ENCODE peak calls at places on chromosomes 1 and 21, in seven cellular contexts. V is transverse colon, M is MCF 10A, J is choroid plexus epithelial cell, F is BJ, K is mucosa of gallbladder, I is left cardiac atrium. O is an unnamed sample.

GRCh38 chr1:227759345-227760300 is 24.4 kb downstream of the SNAP47 start:
- DNase-seq in I (no peak), K (peak), J (peak), V (peak), M (peak), F (peak), O (no peak)

GRCh38 chr1:59229138-59229537 is 67.8 kb upstream of the FGGY start:
- DNase-seq in V (no peak), I (no peak), M (peak), K (no peak), J (peak), F (no peak), O (no peak)

GRCh38 chr1:2468041-2468472 is 8.0 kb upstream of the PLCH2 start:
- DNase-seq in I (peak), M (peak), V (no peak), J (peak), F (no peak), K (peak), O (no peak)

GRCh38 chr1:41876533-41877445 is 41.9 kb downstream of the HIVEP3 start:
- DNase-seq in J (peak), K (no peak), F (no peak), M (no peak), I (no peak), V (no peak), O (no peak)

GRCh38 chr1:42456754-42457089 is 379 bp downstream of the PPCS start:
- DNase-seq in F (peak), I (peak), M (peak), V (peak), K (peak), J (peak), O (peak)

GRCh38 chr1:22275626-22276395 is 132.9 kb upstream of the WNT4 start:
- DNase-seq in K (peak), M (peak), I (peak), V (peak), F (no peak), J (peak), O (peak)

GRCh38 chr21:46081022-46081861 is 16.7 kb upstream of the COL6A2 start:
- DNase-seq in M (no peak), I (no peak), F (no peak), J (no peak), V (no peak), K (no peak), O (no peak)

GRCh38 chr21:27519357-27519756 is 552.5 kb upstream of the ADAMTS5 start:
- DNase-seq in J (peak), F (peak), M (no peak), K (no peak), V (no peak), I (no peak), O (no peak)

GRCh38 chr1:183577897-183578470 is 12.3 kb downstream of the NCF2 start:
- DNase-seq in I (no peak), F (no peak), J (no peak), K (no peak), V (no peak), M (no peak), O (no peak)

GRCh38 chr1:232499151-232499550 is 130.8 kb downstream of the SIPA1L2 start:
- DNase-seq in J (no peak), I (no peak), K (no peak), F (no peak), M (no peak), V (no peak), O (no peak)

GRCh38 chr1:224541901-224542610 is 74.1 kb upstream of the CNIH3 start:
- DNase-seq in M (no peak), J (no peak), F (no peak), I (no peak), V (no peak), K (no peak), O (no peak)

GRCh38 chr21:35578831-35579470 is 481.4 kb downstream of the SETD4 start:
- DNase-seq in I (no peak), F (no peak), K (no peak), M (peak), J (peak), V (no peak), O (no peak)

GRCh38 chr1:38835230-38835827 is 24.2 kb downstream of the RRAGC start:
- DNase-seq in K (peak), J (peak), M (peak), I (no peak), F (peak), V (peak), O (peak)

GRCh38 chr1:9073148-9073547 is 3.7 kb upstream of the SLC2A5 start:
- DNase-seq in V (no peak), F (no peak), J (no peak), M (no peak), I (no peak), K (no peak), O (no peak)